ENCODE peak calls at places on chromosome 18, in seven cellular contexts. O is activated T-helper 1 cell treated with Interleukin-2 at 50 U/mL for 16 hours; Z is iPS DF 6.9; J is GM19239; S is frontal cortex; X is effector memory CD8-positive, alpha-beta T cell; Q is kidney tubule cell. H is an unnamed sample.

GRCh38 chr18:58593930-58594329 is 35.0 kb downstream of the ALPK2 start:
- DNase-seq in O (no peak), Z (no peak), J (no peak), S (no peak), X (no peak), Q (peak), H (no peak)

GRCh38 chr18:8329186-8329771 is 280.0 kb upstream of the RAB12 start:
- DNase-seq in O (no peak), Z (no peak), J (no peak), S (no peak), X (no peak), Q (no peak), H (no peak)

GRCh38 chr18:37564796-37565137 is 831 bp downstream of the CELF4 start:
- DNase-seq in O (no peak), Z (no peak), J (no peak), S (peak), X (no peak), Q (peak), H (no peak)

GRCh38 chr18:13430663-13431062 is 212.1 kb downstream of the LDLRAD4 start:
- DNase-seq in O (no peak), Z (no peak), J (no peak), S (no peak), X (no peak), Q (no peak), H (no peak)

GRCh38 chr18:44500820-44501670 is 179.6 kb upstream of the SETBP1 start:
- DNase-seq in O (no peak), Z (no peak), J (no peak), S (no peak), X (no peak), Q (peak), H (no peak)

GRCh38 chr18:11653521-11653920 is 35.5 kb upstream of the GNAL start:
- DNase-seq in O (no peak), Z (no peak), J (no peak), S (no peak), X (no peak), Q (no peak), H (no peak)

GRCh38 chr18:23688528-23688927 is 725 bp upstream of the LAMA3 start:
- DNase-seq in O (no peak), Z (no peak), J (no peak), S (no peak), X (no peak), Q (no peak), H (no peak)

GRCh38 chr18:63299837-63300787 is 19.5 kb downstream of the BCL2 start:
- DNase-seq in O (no peak), Z (no peak), J (no peak), S (no peak), X (no peak), Q (peak), H (peak)

GRCh38 chr18:39647627-39648502 is 2082.3 kb upstream of the CELF4 start:
- DNase-seq in O (no peak), Z (no peak), J (no peak), S (no peak), X (no peak), Q (peak), H (no peak)

GRCh38 chr18:49664086-49664890 is 102.4 kb downstream of the LIPG start:
- DNase-seq in O (no peak), Z (no peak), J (no peak), S (no peak), X (no peak), Q (no peak), H (no peak)

GRCh38 chr18:9961031-9961430 is 47.2 kb downstream of the VAPA start:
- DNase-seq in O (no peak), Z (no peak), J (no peak), S (no peak), X (no peak), Q (peak), H (no peak)

GRCh38 chr18:26418225-26418624 is 130.1 kb downstream of the KCTD1 start:
- DNase-seq in O (no peak), Z (no peak), J (no peak), S (no peak), X (no peak), Q (no peak), H (no peak)

GRCh38 chr18:79315589-79315988 is 80.1 kb upstream of the NFATC1 start:
- DNase-seq in O (no peak), Z (no peak), J (no peak), S (no peak), X (no peak), Q (no peak), H (no peak)

GRCh38 chr18:74496508-74497307 is 545 bp downstream of the CNDP2 start:
- DNase-seq in O (peak), Z (no peak), J (no peak), S (no peak), X (no peak), Q (peak), H (peak)

GRCh38 chr18:37481491-37481890 is 84.1 kb downstream of the CELF4 start:
- DNase-seq in O (no peak), Z (no peak), J (no peak), S (no peak), X (no peak), Q (peak), H (peak)

GRCh38 chr18:28905509-28905908 is 728.6 kb upstream of the CDH2 start:
- DNase-seq in O (no peak), Z (no peak), J (no peak), S (no peak), X (no peak), Q (peak), H (peak)

GRCh38 chr18:24793742-24794141 is 333.3 kb downstream of the HRH4 start:
- DNase-seq in O (no peak), Z (no peak), J (no peak), S (no peak), X (no peak), Q (no peak), H (no peak)

GRCh38 chr18:48106976-48107781 is 176.7 kb upstream of the SMAD2 start:
- DNase-seq in O (no peak), Z (no peak), J (no peak), S (no peak), X (no peak), Q (no peak), H (no peak)

GRCh38 chr18:49061906-49062831 is 111.4 kb upstream of the SMAD7 start:
- DNase-seq in O (no peak), Z (no peak), J (no peak), S (no peak), X (no peak), Q (no peak), H (no peak)

GRCh38 chr18:49630246-49630699 is 68.4 kb downstream of the LIPG start:
- DNase-seq in O (no peak), Z (no peak), J (no peak), S (no peak), X (no peak), Q (no peak), H (no peak)

H was measured in RCC 7860.